ENCODE peak calls at places on chromosomes 4 and X, in nine cellular contexts. Z is heart left ventricle, S is HCT116, D is IMR-90, U is psoas muscle, Q is colonic mucosa, N is fibroblast of lung, V is A549, C is lower lobe of right lung. P is an unnamed sample.

GRCh38 chr4:144347116-144347515 is 206.6 kb upstream of the GYPA start:
- DNase-seq in Z (no peak), S (no peak), D (no peak), U (no peak), Q (no peak), N (peak), V (no peak), C (no peak), P (no peak)

GRCh38 chrX:19799319-19800182 is 87.8 kb downstream of the SH3KBP1 start:
- DNase-seq in Z (no peak), S (no peak), D (peak), U (no peak), Q (no peak), N (peak), V (no peak), C (no peak), P (no peak)

GRCh38 chrX:137043736-137044135 is 9.9 kb upstream of the GPR101 start:
- DNase-seq in Z (no peak), S (no peak), D (no peak), U (no peak), Q (no peak), N (no peak), V (no peak), C (no peak), P (no peak)

GRCh38 chr4:74133786-74134499 is 24.0 kb upstream of the MTHFD2L start:
- DNase-seq in Z (peak), S (peak), D (peak), U (peak), Q (peak), N (peak), V (peak), C (peak), P (peak)

GRCh38 chrX:18793601-18794089 is 86.2 kb downstream of the PPEF1 start:
- DNase-seq in Z (no peak), S (no peak), D (no peak), U (no peak), Q (no peak), N (no peak), V (peak), C (no peak), P (no peak)

GRCh38 chr4:109699553-109700225 is 3.6 kb downstream of the CASP6 start:
- DNase-seq in Z (no peak), S (no peak), D (no peak), U (no peak), Q (peak), N (peak), V (no peak), C (no peak), P (no peak)

GRCh38 chr4:108851346-108851745 is 88.5 kb upstream of the ETNPPL start:
- DNase-seq in Z (no peak), S (no peak), D (peak), U (no peak), Q (no peak), N (peak), V (no peak), C (no peak), P (no peak)

GRCh38 chr4:44738615-44739014 is 12.3 kb upstream of the GNPDA2 start:
- DNase-seq in Z (no peak), S (no peak), D (no peak), U (no peak), Q (no peak), N (no peak), V (no peak), C (no peak), P (no peak)

GRCh38 chr4:113727802-113728201 is 33.7 kb downstream of the CAMK2D start:
- DNase-seq in Z (no peak), S (no peak), D (no peak), U (no peak), Q (no peak), N (no peak), V (no peak), C (no peak), P (no peak)

GRCh38 chrX:139297638-139298037 is 232.9 kb upstream of the F9 start:
- DNase-seq in Z (no peak), S (no peak), D (no peak), U (no peak), Q (no peak), N (no peak), V (no peak), C (no peak), P (no peak)

GRCh38 chr4:80713409-80713808 is 317.1 kb upstream of the BMP3 start:
- DNase-seq in Z (no peak), S (no peak), D (no peak), U (no peak), Q (no peak), N (no peak), V (no peak), C (no peak), P (no peak)

GRCh38 chr4:128371004-128371777 is 83.6 kb upstream of the PGRMC2 start:
- DNase-seq in Z (no peak), S (no peak), D (peak), U (no peak), Q (no peak), N (peak), V (no peak), C (no peak), P (no peak)

GRCh38 chrX:153727108-153727931 is 2.7 kb downstream of the ABCD1 start:
- DNase-seq in Z (peak), S (no peak), D (no peak), U (peak), Q (peak), N (peak), V (no peak), C (peak), P (peak)

GRCh38 chr4:108045687-108046024 is 56.0 kb downstream of the HADH start:
- DNase-seq in Z (peak), S (no peak), D (no peak), U (peak), Q (no peak), N (peak), V (no peak), C (peak), P (no peak)

GRCh38 chrX:22389544-22390243 is 117.0 kb downstream of the CBLL2 start:
- DNase-seq in Z (no peak), S (no peak), D (peak), U (no peak), Q (no peak), N (peak), V (no peak), C (no peak), P (no peak)

GRCh38 chr4:102675142-102675541 is 85.6 kb downstream of the MANBA start:
- DNase-seq in Z (no peak), S (no peak), D (peak), U (no peak), Q (no peak), N (peak), V (no peak), C (no peak), P (no peak)

GRCh38 chr4:131644619-131645018 is 1504.5 kb upstream of the PCDH10 start:
- DNase-seq in Z (no peak), S (peak), D (peak), U (no peak), Q (no peak), N (peak), V (no peak), C (no peak), P (no peak)

GRCh38 chr4:162939086-162939485 is 227.6 kb downstream of the NAF1 start:
- DNase-seq in Z (no peak), S (no peak), D (no peak), U (no peak), Q (no peak), N (no peak), V (no peak), C (no peak), P (no peak)

GRCh38 chrX:105116541-105116940 is 104.0 kb downstream of the TEX13A start:
- DNase-seq in Z (no peak), S (no peak), D (no peak), U (no peak), Q (no peak), N (no peak), V (no peak), C (no peak), P (no peak)

DNA sequence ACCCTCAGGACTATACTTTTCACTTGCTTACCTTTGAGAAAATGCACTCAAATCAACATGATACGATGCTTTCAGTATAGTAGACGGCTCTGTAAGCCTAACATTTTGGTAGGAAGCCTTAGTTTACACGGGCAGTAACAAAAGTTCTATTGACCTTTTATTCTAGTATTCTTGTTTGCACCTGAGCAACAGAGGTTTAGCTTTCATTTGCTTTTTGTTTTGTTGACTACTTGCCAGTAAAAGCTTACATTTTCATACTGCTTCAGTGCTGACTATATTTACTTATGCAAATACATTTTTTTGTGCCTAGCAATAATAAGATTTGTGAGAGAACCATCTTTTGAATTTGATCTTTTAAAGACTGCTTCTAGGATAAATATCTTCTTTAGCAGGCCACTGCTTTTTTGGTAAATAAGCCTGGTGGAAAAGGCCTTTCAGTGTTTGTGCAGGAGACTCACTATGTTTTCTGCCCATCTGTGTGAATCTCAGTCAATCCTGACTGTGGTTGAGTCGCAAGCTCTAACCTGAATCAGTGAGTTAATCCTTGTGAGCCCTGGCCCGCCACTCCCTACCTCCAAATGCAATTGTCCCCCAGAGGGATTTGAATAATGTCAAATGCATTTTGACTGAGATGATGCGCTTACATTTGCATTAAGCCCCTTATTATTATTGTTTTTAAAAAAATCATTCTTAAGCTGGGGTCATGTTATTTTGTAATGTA is 21.9 kb downstream of the FHIP1A start:
- DNase-seq in Z (no peak), S (no peak), D (no peak), U (no peak), Q (no peak), N (no peak), V (no peak), C (no peak), P (no peak)
- TF ChIP-seq CTCF in Z (no peak), S (no peak), D (no peak), U (no peak), Q (no peak), N (no peak), V (no peak), C (no peak), P (no peak)

GRCh38 chr4:54099287-54099958 is 540 bp upstream of the GSX2 start:
- DNase-seq in Z (no peak), S (no peak), D (no peak), U (no peak), Q (no peak), N (peak), V (no peak), C (no peak), P (no peak)
- H3K4me3 ChIP-seq in Z (peak), S (no peak), D (no peak), U (peak), Q (no peak), N (peak), V (peak), C (peak), P (peak)

GRCh38 chr4:86950835-86951525 is 16.2 kb downstream of the AFF1 start:
- DNase-seq in Z (no peak), S (no peak), D (no peak), U (no peak), Q (no peak), N (no peak), V (no peak), C (no peak), P (no peak)
- H3K27ac ChIP-seq in Z (no peak), S (no peak), D (no peak), U (no peak), Q (no peak), N (no peak), V (no peak), C (no peak), P (no peak)

DNA sequence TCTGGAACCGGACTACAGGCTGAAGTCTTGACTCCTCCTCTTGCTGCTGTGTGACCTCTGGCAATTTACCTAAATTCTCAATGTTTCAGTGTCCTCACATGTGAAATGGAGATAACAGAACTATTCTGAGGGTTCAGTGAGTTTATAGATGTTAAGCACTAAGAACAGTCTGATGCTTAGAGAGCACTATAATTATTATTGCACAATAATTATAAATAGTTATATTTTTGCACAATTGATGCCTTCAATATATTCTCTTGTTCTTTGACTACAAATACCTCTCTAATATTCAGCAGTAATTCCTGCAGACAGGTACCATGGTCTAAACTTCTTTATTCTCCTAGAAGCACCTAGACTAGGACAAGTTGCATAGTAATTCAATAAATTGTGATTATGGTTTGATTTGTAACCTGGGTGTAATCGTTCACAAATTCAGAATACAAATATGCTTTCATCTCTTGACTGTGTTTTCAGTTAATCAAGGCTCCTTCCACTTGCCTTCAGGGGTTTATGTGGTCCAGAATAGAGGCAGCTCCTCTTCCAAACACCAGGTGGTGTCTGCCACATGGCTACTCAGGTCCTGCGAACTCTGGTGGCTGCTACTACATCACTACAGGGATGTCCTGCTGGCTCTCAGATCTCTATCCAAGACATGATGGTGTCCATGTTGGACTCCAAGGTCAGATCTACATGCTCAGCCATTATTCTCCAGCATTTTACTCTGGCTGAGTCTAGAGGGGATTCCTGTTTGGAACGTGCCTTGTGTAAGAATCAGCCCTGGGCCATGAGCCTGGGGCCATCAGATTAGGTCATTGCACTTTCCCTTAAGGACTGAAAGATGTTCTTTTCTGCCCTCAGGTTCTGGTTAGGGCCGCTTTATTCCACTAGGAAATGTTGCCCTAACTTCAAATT is 103.4 kb downstream of the QRFPR start:
- DNase-seq in Z (no peak), S (peak), D (no peak), U (no peak), Q (no peak), N (no peak), V (no peak), C (no peak), P (no peak)
- TF ChIP-seq CTCF in Z (no peak), S (peak), D (no peak), U (no peak), Q (peak), N (no peak), V (no peak), C (no peak), P (no peak)

DNA sequence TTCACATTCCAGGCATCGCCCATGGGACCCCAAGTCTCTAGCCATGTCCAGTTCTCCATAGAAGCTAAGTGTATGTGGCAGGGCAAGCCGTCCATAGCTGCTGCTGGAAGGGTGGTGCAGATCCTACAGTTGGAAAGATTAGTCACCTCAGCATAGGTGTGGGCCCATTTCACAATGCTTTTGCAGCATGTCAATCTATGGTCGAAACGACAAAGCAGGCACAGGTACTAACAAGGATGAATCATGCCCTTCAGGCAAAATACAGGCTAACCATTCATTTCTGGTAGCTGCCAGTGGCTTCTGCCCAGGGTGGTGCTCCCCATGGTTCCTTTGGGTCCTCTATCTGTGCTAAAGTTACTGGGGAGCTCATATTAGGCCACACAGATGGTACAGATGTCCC is 225.2 kb downstream of the ADGRL3 start:
- DNase-seq in Z (no peak), S (no peak), D (no peak), U (no peak), Q (no peak), N (no peak), V (no peak), C (no peak), P (no peak)
- H3K4me3 ChIP-seq in Z (no peak), S (no peak), D (no peak), U (no peak), Q (no peak), N (no peak), V (no peak), C (no peak), P (no peak)

GRCh38 chr4:174611792-174612191 is 89.5 kb upstream of the HPGD start:
- DNase-seq in Z (no peak), S (no peak), D (no peak), U (no peak), Q (no peak), N (no peak), V (no peak), C (no peak), P (no peak)
- H3K27ac ChIP-seq in Z (no peak), S (no peak), D (no peak), U (no peak), Q (no peak), N (no peak), V (no peak), C (no peak), P (no peak)

DNA sequence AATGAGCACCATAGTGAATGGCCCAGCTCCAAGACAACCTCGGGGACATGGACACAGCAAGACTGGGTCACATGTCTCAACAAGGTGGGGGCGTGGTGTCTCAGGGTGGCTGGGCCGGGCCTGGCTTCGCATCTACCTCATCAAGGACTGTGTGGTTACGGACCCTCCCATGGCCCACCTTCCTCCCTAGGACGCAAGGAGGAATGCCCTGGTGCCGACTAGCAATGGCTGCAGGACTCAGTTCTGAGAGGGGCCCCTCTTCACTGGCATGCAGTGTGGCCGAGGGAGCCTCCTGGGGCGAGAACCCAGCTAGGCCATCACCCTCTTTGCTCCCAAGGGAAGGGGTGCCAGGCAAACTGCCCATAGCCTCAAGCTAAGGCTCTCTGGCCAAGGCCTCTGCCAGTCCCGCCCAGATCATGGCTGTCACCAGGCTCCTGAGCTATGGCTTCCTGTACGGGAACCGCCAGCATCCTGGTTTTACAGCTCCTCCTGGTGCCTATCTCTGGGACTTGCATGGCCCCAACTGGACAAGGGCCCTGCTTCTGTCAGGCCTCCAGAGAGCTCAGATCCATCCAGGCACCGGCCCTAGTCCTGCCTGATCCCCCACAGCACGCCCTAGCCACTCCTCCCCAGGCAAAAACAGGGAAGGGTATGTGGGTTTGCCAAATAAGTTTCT is 218.0 kb upstream of the AGTR2 start:
- DNase-seq in Z (no peak), S (no peak), D (no peak), U (no peak), Q (no peak), N (no peak), V (no peak), C (no peak), P (no peak)
- TF ChIP-seq CTCF in Z (no peak), S (no peak), D (no peak), U (peak), Q (no peak), N (no peak), V (no peak), C (no peak), P (no peak)

DNA sequence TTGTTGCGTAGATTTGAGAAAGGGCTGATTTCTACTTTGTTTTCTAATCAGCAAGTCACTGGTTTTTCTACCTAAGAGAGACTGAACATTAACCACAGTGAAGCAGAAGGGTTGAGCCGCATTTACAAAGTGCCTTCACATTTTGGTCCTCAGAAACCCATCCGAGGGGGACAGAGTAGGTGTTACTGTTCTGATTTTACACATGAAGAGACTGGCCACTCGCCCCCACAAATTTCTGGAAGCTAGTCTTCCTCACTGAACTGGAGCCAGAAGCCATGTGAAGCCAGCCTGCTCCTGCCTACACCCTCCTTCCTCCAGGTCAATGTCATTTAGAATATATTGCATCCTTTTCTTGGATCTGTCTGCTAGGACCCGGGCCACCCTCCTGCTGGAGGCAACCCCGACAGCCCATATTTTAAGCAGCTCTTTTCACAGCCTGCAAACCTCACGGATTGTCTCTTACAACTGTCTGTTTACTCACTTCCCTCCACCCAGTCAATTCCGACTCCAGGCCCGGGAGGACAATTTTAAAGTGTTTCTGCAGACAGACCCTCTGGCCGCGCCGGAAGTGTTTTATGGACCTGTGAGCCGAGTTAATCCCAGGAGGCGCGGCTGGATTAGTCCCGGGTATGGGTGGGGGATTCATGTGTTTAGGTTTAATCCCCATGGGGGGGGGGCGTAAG is 73.2 kb upstream of the BCOR start:
- DNase-seq in Z (no peak), S (no peak), D (no peak), U (no peak), Q (peak), N (no peak), V (no peak), C (no peak), P (no peak)
- H3K4me3 ChIP-seq in Z (peak), S (peak), D (no peak), U (peak), Q (peak), N (peak), V (no peak), C (peak), P (peak)

GRCh38 chr4:185729300-185729912 is 82.6 kb downstream of the SORBS2 start:
- DNase-seq in Z (no peak), S (no peak), D (no peak), U (no peak), Q (no peak), N (no peak), V (no peak), C (no peak), P (no peak)
- H3K27ac ChIP-seq in Z (peak), S (no peak), D (no peak), U (peak), Q (no peak), N (no peak), V (no peak), C (no peak), P (peak)

P was measured in tibial artery.